ENCODE peak calls at places on chromosomes 7 and 10, in six cellular contexts. Q is hepatocyte; P is NCI-H146; U is Daoy; B is transverse colon; G is activated CD8-positive, alpha-beta T cell treated with anti-CD3 and anti-CD28 coated beads for 36 hours. R is an unnamed sample.

GRCh38 chr7:55240418-55241142 is 124.6 kb upstream of the LANCL2 start:
- DNase-seq in G (no peak), U (peak), Q (no peak), P (no peak), B (no peak), R (no peak)

GRCh38 chr10:80412521-80412920 is 4.2 kb downstream of the PRXL2A start:
- DNase-seq in G (peak), U (peak), Q (no peak), P (no peak), B (no peak), R (no peak)

GRCh38 chr7:50721160-50721559 is 61.5 kb downstream of the GRB10 start:
- DNase-seq in U (no peak), G (no peak), B (no peak), Q (no peak), P (no peak), R (no peak)

GRCh38 chr7:38953971-38954370 is 23.7 kb upstream of the POU6F2 start:
- DNase-seq in U (no peak), B (no peak), P (no peak), Q (no peak), G (no peak), R (no peak)

GRCh38 chr10:115969591-115969990 is 303.4 kb downstream of the GFRA1 start:
- DNase-seq in G (no peak), U (no peak), Q (no peak), B (no peak), P (no peak), R (no peak)

GRCh38 chr7:138004046-138004445 is 2.2 kb upstream of the CREB3L2 start:
- DNase-seq in B (no peak), U (no peak), Q (no peak), P (no peak), G (no peak), R (no peak)

GRCh38 chr10:14456218-14456869 is 125.6 kb upstream of the FRMD4A start:
- DNase-seq in G (no peak), P (no peak), B (no peak), U (no peak), Q (no peak), R (no peak)

GRCh38 chr7:21504021-21504420 is 38.8 kb upstream of the DNAH11 start:
- DNase-seq in P (peak), G (no peak), Q (peak), U (no peak), B (no peak), R (no peak)

GRCh38 chr7:7183833-7184463 is 1.6 kb downstream of the C1GALT1 start:
- DNase-seq in B (no peak), G (no peak), P (no peak), Q (no peak), U (no peak), R (no peak)

GRCh38 chr7:112080974-112081373 is 125.2 kb downstream of the DOCK4 start:
- DNase-seq in G (peak), U (peak), P (no peak), B (no peak), Q (no peak), R (no peak)

GRCh38 chr7:3191545-3191944 is 109.5 kb upstream of the SDK1 start:
- DNase-seq in B (no peak), G (no peak), P (no peak), Q (no peak), U (no peak), R (no peak)

GRCh38 chr7:137984181-137985041 is 17.5 kb downstream of the CREB3L2 start:
- DNase-seq in P (no peak), U (no peak), G (no peak), B (no peak), Q (no peak), R (no peak)

GRCh38 chr10:34996843-34997242 is 93.3 kb downstream of the CUL2 start:
- DNase-seq in G (no peak), Q (no peak), B (peak), U (peak), P (no peak), R (no peak)

GRCh38 chr7:86745019-86745745 is 101.5 kb downstream of the GRM3 start:
- DNase-seq in P (peak), Q (no peak), B (no peak), U (peak), G (no peak), R (no peak)

GRCh38 chr10:35940067-35940989 is 298.2 kb upstream of the FZD8 start:
- DNase-seq in G (no peak), P (peak), B (peak), Q (peak), U (no peak), R (no peak)

GRCh38 chr7:78218051-78218450 is 419.5 kb downstream of the PHTF2 start:
- DNase-seq in Q (no peak), B (no peak), G (no peak), P (no peak), U (peak), R (no peak)

GRCh38 chr7:128739990-128740682 is 977 bp downstream of the CALU start:
- DNase-seq in G (no peak), Q (no peak), B (no peak), P (no peak), U (no peak), R (no peak)

GRCh38 chr10:6473430-6473829 is 106.6 kb downstream of the PRKCQ start:
- DNase-seq in P (no peak), U (peak), Q (no peak), G (peak), B (peak), R (no peak)

GRCh38 chr7:46930336-46930735 is 651.6 kb downstream of the TNS3 start:
- DNase-seq in Q (peak), U (peak), P (no peak), B (no peak), G (no peak), R (no peak)

GRCh38 chr7:158805937-158806336 is 23.4 kb downstream of the ESYT2 start:
- DNase-seq in B (no peak), G (no peak), U (no peak), P (no peak), Q (no peak), R (no peak)

GRCh38 chr10:108303149-108303548 is 1138.6 kb upstream of the SORCS1 start:
- DNase-seq in U (no peak), P (no peak), G (no peak), B (no peak), Q (no peak), R (no peak)

GRCh38 chr7:5634107-5634950 is 147.1 kb downstream of the RNF216 start:
- DNase-seq in U (peak), G (no peak), B (peak), P (no peak), Q (peak), R (no peak)

GRCh38 chr10:62924344-62924748 is 108.2 kb upstream of the EGR2 start:
- DNase-seq in U (no peak), Q (peak), P (peak), B (peak), G (no peak), R (no peak)

GRCh38 chr7:28032738-28033380 is 147.7 kb downstream of the JAZF1 start:
- DNase-seq in G (no peak), B (no peak), P (no peak), U (no peak), Q (no peak), R (no peak)

GRCh38 chr7:47039899-47040298 is 542.0 kb downstream of the TNS3 start:
- DNase-seq in B (no peak), Q (no peak), P (no peak), U (no peak), G (no peak), R (no peak)

GRCh38 chr7:46215987-46216567 is 295.0 kb upstream of the IGFBP3 start:
- DNase-seq in P (peak), G (no peak), B (no peak), U (no peak), Q (peak), R (no peak)

GRCh38 chr7:77797734-77798393 is 370 bp downstream of the TMEM60 start:
- DNase-seq in U (no peak), G (no peak), P (no peak), B (peak), Q (no peak), R (no peak)

GRCh38 chr7:73721237-73721848 is 1.9 kb upstream of the STX1A start:
- DNase-seq in G (no peak), U (peak), Q (no peak), B (peak), P (no peak), R (no peak)

GRCh38 chr7:98204670-98205069 is 6.6 kb upstream of the BHLHA15 start:
- DNase-seq in P (no peak), G (no peak), U (no peak), B (no peak), Q (no peak), R (no peak)

GRCh38 chr7:82410461-82410860 is 33.1 kb downstream of the CACNA2D1 start:
- DNase-seq in G (no peak), B (no peak), U (no peak), Q (no peak), P (peak), R (no peak)

GRCh38 chr7:12712236-12712635 is 24.8 kb downstream of the ARL4A start:
- DNase-seq in P (no peak), G (no peak), Q (peak), B (no peak), U (no peak), R (no peak)

GRCh38 chr7:151080091-151080521 is 503 bp downstream of the FASTK start:
- DNase-seq in G (no peak), Q (peak), B (no peak), P (peak), U (peak), R (no peak)

GRCh38 chr10:77318739-77319138 is 318.9 kb downstream of the KCNMA1 start:
- DNase-seq in Q (no peak), U (no peak), P (no peak), B (no peak), G (no peak), R (no peak)

GRCh38 chr7:131111081-131111576 is 216.5 kb upstream of the MKLN1 start:
- DNase-seq in G (peak), P (peak), U (peak), Q (no peak), B (peak), R (no peak)

R was measured in activated T-helper 9 cell treated with anti-CD3 and anti-CD28 coated beads, Interleukin-2, amount 50 U/mL, for 16 hours.